ENCODE peak calls at places on chromosomes 6 and 20, in ten cellular contexts. One of them, this sample, is unnamed.

GRCh38 chr6:38638941-38639497 is 710 bp downstream of the BTBD9 start:
- DNase-seq in tibial nerve: no peak
- DNase-seq in cardiac muscle cell: peak; percentile 68
- DNase-seq in effector memory CD4-positive, alpha-beta T cell: peak; percentile 38
- DNase-seq in tibial artery: peak; percentile 74
- DNase-seq in CD8-positive, alpha-beta memory T cell: peak; percentile 74
- DNase-seq in right lobe of liver: peak; percentile 61
- DNase-seq in H1: no peak
- DNase-seq in ovary: peak; percentile 64
- DNase-seq in right atrium auricular region: peak; percentile 63
- DNase-seq in this sample: peak; percentile 73

GRCh38 chr6:74607934-74608333 is 597.9 kb downstream of the COL12A1 start:
- DNase-seq in tibial nerve: no peak
- DNase-seq in cardiac muscle cell: no peak
- DNase-seq in effector memory CD4-positive, alpha-beta T cell: no peak
- DNase-seq in tibial artery: no peak
- DNase-seq in CD8-positive, alpha-beta memory T cell: no peak
- DNase-seq in right lobe of liver: no peak
- DNase-seq in H1: no peak
- DNase-seq in ovary: no peak
- DNase-seq in right atrium auricular region: no peak
- DNase-seq in this sample: no peak

GRCh38 chr20:45218636-45219035 is 2.5 kb upstream of the SEMG2 start:
- DNase-seq in tibial nerve: no peak
- DNase-seq in cardiac muscle cell: no peak
- DNase-seq in effector memory CD4-positive, alpha-beta T cell: no peak
- DNase-seq in tibial artery: no peak
- DNase-seq in CD8-positive, alpha-beta memory T cell: no peak
- DNase-seq in right lobe of liver: no peak
- DNase-seq in H1: no peak
- DNase-seq in ovary: no peak
- DNase-seq in right atrium auricular region: no peak
- DNase-seq in this sample: no peak

GRCh38 chr20:3367125-3367524 is 40.3 kb downstream of the DNAAF9 start:
- DNase-seq in tibial nerve: no peak
- DNase-seq in cardiac muscle cell: no peak
- DNase-seq in effector memory CD4-positive, alpha-beta T cell: no peak
- DNase-seq in tibial artery: no peak
- DNase-seq in CD8-positive, alpha-beta memory T cell: no peak
- DNase-seq in right lobe of liver: no peak
- DNase-seq in H1: no peak
- DNase-seq in ovary: no peak
- DNase-seq in right atrium auricular region: no peak
- DNase-seq in this sample: no peak

GRCh38 chr6:50272611-50273010 is 222.9 kb upstream of the DEFB112 start:
- DNase-seq in tibial nerve: no peak
- DNase-seq in cardiac muscle cell: no peak
- DNase-seq in effector memory CD4-positive, alpha-beta T cell: no peak
- DNase-seq in tibial artery: no peak
- DNase-seq in CD8-positive, alpha-beta memory T cell: no peak
- DNase-seq in right lobe of liver: no peak
- DNase-seq in H1: no peak
- DNase-seq in ovary: no peak
- DNase-seq in right atrium auricular region: no peak
- DNase-seq in this sample: no peak

GRCh38 chr6:5206920-5207561 is 53.7 kb downstream of the LYRM4 start:
- DNase-seq in tibial nerve: no peak
- DNase-seq in cardiac muscle cell: no peak
- DNase-seq in effector memory CD4-positive, alpha-beta T cell: no peak
- DNase-seq in tibial artery: no peak
- DNase-seq in CD8-positive, alpha-beta memory T cell: no peak
- DNase-seq in right lobe of liver: no peak
- DNase-seq in H1: no peak
- DNase-seq in ovary: no peak
- DNase-seq in right atrium auricular region: no peak
- DNase-seq in this sample: no peak

GRCh38 chr6:36018339-36018738 is 6.1 kb downstream of the SLC26A8 start:
- DNase-seq in tibial nerve: no peak
- DNase-seq in cardiac muscle cell: no peak
- DNase-seq in effector memory CD4-positive, alpha-beta T cell: no peak
- DNase-seq in tibial artery: no peak
- DNase-seq in CD8-positive, alpha-beta memory T cell: no peak
- DNase-seq in right lobe of liver: no peak
- DNase-seq in H1: no peak
- DNase-seq in ovary: no peak
- DNase-seq in right atrium auricular region: no peak
- DNase-seq in this sample: no peak

GRCh38 chr6:160054913-160055312 is 66.7 kb upstream of the SLC22A1 start:
- DNase-seq in tibial nerve: no peak
- DNase-seq in cardiac muscle cell: no peak
- DNase-seq in effector memory CD4-positive, alpha-beta T cell: no peak
- DNase-seq in tibial artery: no peak
- DNase-seq in CD8-positive, alpha-beta memory T cell: no peak
- DNase-seq in right lobe of liver: no peak
- DNase-seq in H1: no peak
- DNase-seq in ovary: no peak
- DNase-seq in right atrium auricular region: no peak
- DNase-seq in this sample: no peak

GRCh38 chr6:25122001-25122400 is 157.2 kb upstream of the CARMIL1 start:
- DNase-seq in tibial nerve: no peak
- DNase-seq in cardiac muscle cell: no peak
- DNase-seq in effector memory CD4-positive, alpha-beta T cell: no peak
- DNase-seq in tibial artery: no peak
- DNase-seq in CD8-positive, alpha-beta memory T cell: no peak
- DNase-seq in right lobe of liver: peak; percentile 25
- DNase-seq in H1: no peak
- DNase-seq in ovary: peak; percentile 29
- DNase-seq in right atrium auricular region: peak; percentile 64
- DNase-seq in this sample: no peak

GRCh38 chr20:50628853-50629674 is 62.3 kb downstream of the RIPOR3 start:
- DNase-seq in tibial nerve: no peak
- DNase-seq in cardiac muscle cell: no peak
- DNase-seq in effector memory CD4-positive, alpha-beta T cell: no peak
- DNase-seq in tibial artery: no peak
- DNase-seq in CD8-positive, alpha-beta memory T cell: no peak
- DNase-seq in right lobe of liver: no peak
- DNase-seq in H1: no peak
- DNase-seq in ovary: no peak
- DNase-seq in right atrium auricular region: no peak
- DNase-seq in this sample: no peak

GRCh38 chr20:41482647-41483552 is 116.3 kb upstream of the EMILIN3 start:
- DNase-seq in tibial nerve: no peak
- DNase-seq in cardiac muscle cell: no peak
- DNase-seq in effector memory CD4-positive, alpha-beta T cell: no peak
- DNase-seq in tibial artery: no peak
- DNase-seq in CD8-positive, alpha-beta memory T cell: no peak
- DNase-seq in right lobe of liver: no peak
- DNase-seq in H1: no peak
- DNase-seq in ovary: no peak
- DNase-seq in right atrium auricular region: no peak
- DNase-seq in this sample: no peak

GRCh38 chr6:114049367-114049966 is 78.5 kb upstream of the HDAC2 start:
- DNase-seq in tibial nerve: no peak
- DNase-seq in cardiac muscle cell: no peak
- DNase-seq in effector memory CD4-positive, alpha-beta T cell: no peak
- DNase-seq in tibial artery: no peak
- DNase-seq in CD8-positive, alpha-beta memory T cell: no peak
- DNase-seq in right lobe of liver: no peak
- DNase-seq in H1: no peak
- DNase-seq in ovary: no peak
- DNase-seq in right atrium auricular region: no peak
- DNase-seq in this sample: no peak

GRCh38 chr20:22387452-22387851 is 196.9 kb downstream of the FOXA2 start:
- DNase-seq in tibial nerve: no peak
- DNase-seq in cardiac muscle cell: no peak
- DNase-seq in effector memory CD4-positive, alpha-beta T cell: no peak
- DNase-seq in tibial artery: no peak
- DNase-seq in CD8-positive, alpha-beta memory T cell: no peak
- DNase-seq in right lobe of liver: no peak
- DNase-seq in H1: no peak
- DNase-seq in ovary: no peak
- DNase-seq in right atrium auricular region: no peak
- DNase-seq in this sample: no peak

GRCh38 chr6:115976321-115976870 is 84.3 kb downstream of the FRK start:
- DNase-seq in tibial nerve: no peak
- DNase-seq in cardiac muscle cell: no peak
- DNase-seq in effector memory CD4-positive, alpha-beta T cell: no peak
- DNase-seq in tibial artery: no peak
- DNase-seq in CD8-positive, alpha-beta memory T cell: no peak
- DNase-seq in right lobe of liver: no peak
- DNase-seq in H1: no peak
- DNase-seq in ovary: no peak
- DNase-seq in right atrium auricular region: no peak
- DNase-seq in this sample: no peak

DNA sequence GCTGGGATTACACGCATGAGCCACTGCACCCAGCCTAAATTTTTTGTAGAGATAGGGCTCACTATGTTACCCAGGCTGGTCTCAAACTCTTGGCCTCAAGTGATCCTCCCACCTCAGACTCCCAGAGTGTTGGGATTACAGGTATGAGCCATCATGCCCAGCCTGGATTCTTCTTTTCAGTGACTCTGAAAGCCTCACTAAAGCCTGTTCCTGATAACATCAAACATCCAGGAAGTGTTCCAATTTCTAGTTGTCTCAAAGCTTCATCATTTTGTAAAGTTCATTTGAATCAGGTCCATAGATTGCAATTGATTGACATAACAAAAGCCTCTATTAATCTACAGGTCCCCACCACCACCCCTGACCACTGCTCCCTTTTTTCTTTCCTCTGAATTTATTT is 29.2 kb upstream of the CHMP4B start:
- DNase-seq in tibial nerve: no peak
- DNase-seq in cardiac muscle cell: no peak
- DNase-seq in effector memory CD4-positive, alpha-beta T cell: no peak
- DNase-seq in tibial artery: no peak
- DNase-seq in CD8-positive, alpha-beta memory T cell: no peak
- DNase-seq in right lobe of liver: no peak
- DNase-seq in H1: no peak
- DNase-seq in ovary: no peak
- DNase-seq in right atrium auricular region: no peak
- DNase-seq in this sample: no peak
- H3K4me1 ChIP-seq in tibial nerve: no peaks in the 10 kb centered on the region
- H3K4me1 ChIP-seq in cardiac muscle cell: no peaks in the 10 kb centered on the region
- H3K4me1 ChIP-seq in effector memory CD4-positive, alpha-beta T cell: no peaks in the 10 kb centered on the region
- H3K4me1 ChIP-seq in tibial artery: no peaks in the 10 kb centered on the region
- H3K4me1 ChIP-seq in CD8-positive, alpha-beta memory T cell: no peaks in the 10 kb centered on the region
- H3K4me1 ChIP-seq in right lobe of liver: no peaks in the 10 kb centered on the region
- H3K4me1 ChIP-seq in H1: no peaks in the 10 kb centered on the region
- H3K4me1 ChIP-seq in ovary: no peaks in the 10 kb centered on the region
- H3K4me1 ChIP-seq in right atrium auricular region: no peaks in the 10 kb centered on the region
- H3K4me1 ChIP-seq in this sample: no peaks in the 10 kb centered on the region

DNA sequence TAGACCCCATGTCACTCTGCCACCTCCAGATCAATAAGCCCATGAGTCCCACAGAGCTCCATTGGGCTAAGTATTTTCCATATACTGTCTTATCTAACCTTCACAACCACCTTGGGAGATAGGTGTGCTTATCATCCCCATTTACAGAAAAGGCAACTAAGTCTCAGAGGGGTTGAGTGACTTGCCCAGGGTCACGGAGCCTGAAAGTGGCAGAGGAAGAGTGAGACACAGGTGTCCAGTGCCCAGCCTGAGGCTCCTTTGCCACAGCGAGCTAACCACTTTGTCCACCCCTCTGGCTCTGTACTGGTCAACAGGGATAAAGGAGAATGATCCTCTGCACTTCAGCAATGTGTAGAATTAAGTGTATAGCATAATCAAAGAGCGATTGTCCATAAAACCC is 124.5 kb downstream of the GMDS start:
- DNase-seq in tibial nerve: no peak
- DNase-seq in cardiac muscle cell: no peak
- DNase-seq in effector memory CD4-positive, alpha-beta T cell: no peak
- DNase-seq in tibial artery: no peak
- DNase-seq in CD8-positive, alpha-beta memory T cell: no peak
- DNase-seq in right lobe of liver: no peak
- DNase-seq in H1: no peak
- DNase-seq in ovary: no peak
- DNase-seq in right atrium auricular region: no peak
- DNase-seq in this sample: no peak
- H3K27ac ChIP-seq in tibial nerve: no peak overlapping the region
- H3K27ac ChIP-seq in cardiac muscle cell: no peak overlapping the region
- H3K27ac ChIP-seq in effector memory CD4-positive, alpha-beta T cell: no peak overlapping the region
- H3K27ac ChIP-seq in tibial artery: no peak overlapping the region
- H3K27ac ChIP-seq in CD8-positive, alpha-beta memory T cell: no peak overlapping the region
- H3K27ac ChIP-seq in right lobe of liver: no peak overlapping the region
- H3K27ac ChIP-seq in H1: no peak overlapping the region
- H3K27ac ChIP-seq in ovary: no peak overlapping the region
- H3K27ac ChIP-seq in right atrium auricular region: no peak overlapping the region
- H3K27ac ChIP-seq in this sample: no peak overlapping the region

GRCh38 chr6:157532963-157533362 is 152.0 kb downstream of the ZDHHC14 start:
- DNase-seq in tibial nerve: no peak
- DNase-seq in cardiac muscle cell: no peak
- DNase-seq in effector memory CD4-positive, alpha-beta T cell: no peak
- DNase-seq in tibial artery: no peak
- DNase-seq in CD8-positive, alpha-beta memory T cell: no peak
- DNase-seq in right lobe of liver: no peak
- DNase-seq in H1: no peak
- DNase-seq in ovary: no peak
- DNase-seq in right atrium auricular region: no peak
- DNase-seq in this sample: no peak

GRCh38 chr6:157531986-157532365 is 151.0 kb downstream of the ZDHHC14 start:
- DNase-seq in tibial nerve: no peak
- DNase-seq in cardiac muscle cell: no peak
- DNase-seq in effector memory CD4-positive, alpha-beta T cell: no peak
- DNase-seq in tibial artery: no peak
- DNase-seq in CD8-positive, alpha-beta memory T cell: no peak
- DNase-seq in right lobe of liver: no peak
- DNase-seq in H1: no peak
- DNase-seq in ovary: no peak
- DNase-seq in right atrium auricular region: no peak
- DNase-seq in this sample: peak; percentile 80

GRCh38 chr6:157530724-157531168 is 149.8 kb downstream of the ZDHHC14 start:
- DNase-seq in tibial nerve: no peak
- DNase-seq in cardiac muscle cell: no peak
- DNase-seq in effector memory CD4-positive, alpha-beta T cell: no peak
- DNase-seq in tibial artery: no peak
- DNase-seq in CD8-positive, alpha-beta memory T cell: no peak
- DNase-seq in right lobe of liver: no peak
- DNase-seq in H1: no peak
- DNase-seq in ovary: no peak
- DNase-seq in right atrium auricular region: no peak
- DNase-seq in this sample: no peak

GRCh38 chr6:157530126-157530525 is 149.1 kb downstream of the ZDHHC14 start:
- DNase-seq in tibial nerve: no peak
- DNase-seq in cardiac muscle cell: no peak
- DNase-seq in effector memory CD4-positive, alpha-beta T cell: no peak
- DNase-seq in tibial artery: no peak
- DNase-seq in CD8-positive, alpha-beta memory T cell: no peak
- DNase-seq in right lobe of liver: no peak
- DNase-seq in H1: no peak
- DNase-seq in ovary: no peak
- DNase-seq in right atrium auricular region: no peak
- DNase-seq in this sample: no peak

GRCh38 chr6:157531169-157531985 is 150.4 kb downstream of the ZDHHC14 start:
- DNase-seq in tibial nerve: no peak
- DNase-seq in cardiac muscle cell: no peak
- DNase-seq in effector memory CD4-positive, alpha-beta T cell: no peak
- DNase-seq in tibial artery: no peak
- DNase-seq in CD8-positive, alpha-beta memory T cell: no peak
- DNase-seq in right lobe of liver: peak; percentile 89
- DNase-seq in H1: no peak
- DNase-seq in ovary: no peak
- DNase-seq in right atrium auricular region: no peak
- DNase-seq in this sample: peak; percentile 92
- H3K4me1 ChIP-seq in tibial nerve: peaks cover 15% of the 10 kb centered on the region
- H3K4me1 ChIP-seq in cardiac muscle cell: no peaks in the 10 kb centered on the region
- H3K4me1 ChIP-seq in effector memory CD4-positive, alpha-beta T cell: peaks cover 5% of the 10 kb centered on the region
- H3K4me1 ChIP-seq in tibial artery: peaks cover 29% of the 10 kb centered on the region
- H3K4me1 ChIP-seq in CD8-positive, alpha-beta memory T cell: peaks cover 35% of the 10 kb centered on the region
- H3K4me1 ChIP-seq in right lobe of liver: peaks cover 8% of the 10 kb centered on the region
- H3K4me1 ChIP-seq in H1: peaks cover 11% of the 10 kb centered on the region
- H3K4me1 ChIP-seq in ovary: peaks cover 2% of the 10 kb centered on the region
- H3K4me1 ChIP-seq in right atrium auricular region: peaks cover 35% of the 10 kb centered on the region
- H3K4me1 ChIP-seq in this sample: no peaks in the 10 kb centered on the region

GRCh38 chr6:90098637-90099036 is 198.0 kb downstream of the BACH2 start:
- DNase-seq in tibial nerve: no peak
- DNase-seq in cardiac muscle cell: no peak
- DNase-seq in effector memory CD4-positive, alpha-beta T cell: no peak
- DNase-seq in tibial artery: no peak
- DNase-seq in CD8-positive, alpha-beta memory T cell: no peak
- DNase-seq in right lobe of liver: no peak
- DNase-seq in H1: no peak
- DNase-seq in ovary: peak; percentile 24
- DNase-seq in right atrium auricular region: peak; percentile 63
- DNase-seq in this sample: no peak
- H3K27ac ChIP-seq in tibial nerve: peak overlapping the region; percentile 85
- H3K27ac ChIP-seq in cardiac muscle cell: no peak overlapping the region
- H3K27ac ChIP-seq in effector memory CD4-positive, alpha-beta T cell: no peak overlapping the region
- H3K27ac ChIP-seq in tibial artery: peak overlapping the region; percentile 83
- H3K27ac ChIP-seq in CD8-positive, alpha-beta memory T cell: no peak overlapping the region
- H3K27ac ChIP-seq in right lobe of liver: no peak overlapping the region
- H3K27ac ChIP-seq in H1: no peak overlapping the region
- H3K27ac ChIP-seq in ovary: peak overlapping the region; percentile 50
- H3K27ac ChIP-seq in right atrium auricular region: peak overlapping the region; percentile 77
- H3K27ac ChIP-seq in this sample: peak overlapping the region; percentile 62